ENCODE peak calls at places on chromosomes 5 and 9, in eight cellular contexts. I is neural progenitor cell, N is IMR-90, F is lower lobe of right lung, Z is A549, E is thyroid gland, K is astrocyte, H is pancreas. G is an unnamed sample.

GRCh38 chr9:107306308-107306707 is 23.2 kb downstream of the RAD23B start:
- DNase-seq in F (no peak), I (no peak), Z (no peak), K (no peak), E (no peak), N (no peak), H (no peak), G (no peak)

GRCh38 chr9:35690447-35691324 is 961 bp upstream of the TPM2 start:
- DNase-seq in N (peak; percentile 75), E (peak; percentile 64), Z (peak; percentile 68), K (peak; percentile 72), I (peak; percentile 64), F (peak; percentile 77), H (peak; percentile 56), G (peak; percentile 92)

GRCh38 chr5:35089688-35090314 is 42.1 kb upstream of the AGXT2 start:
- DNase-seq in Z (peak; percentile 47), E (peak; percentile 70), I (peak; percentile 73), N (peak; percentile 72), H (peak; percentile 76), F (no peak), K (peak; percentile 44), G (no peak)

GRCh38 chr9:35726876-35727438 is 5.0 kb downstream of the TLN1 start:
- DNase-seq in K (peak; percentile 36), I (no peak), N (peak; percentile 51), E (peak; percentile 31), F (peak; percentile 68), Z (peak; percentile 49), H (no peak), G (peak; percentile 81)

GRCh38 chr5:77333451-77334123 is 123.1 kb downstream of the PDE8B start:
- DNase-seq in Z (no peak), K (no peak), N (no peak), I (peak; percentile 13), H (no peak), E (no peak), F (no peak), G (no peak)

GRCh38 chr5:127878174-127878750 is 175.1 kb downstream of the CCDC192 start:
- DNase-seq in Z (peak; percentile 85), N (peak; percentile 57), I (peak; percentile 60), E (peak; percentile 22), H (peak; percentile 69), F (no peak), K (no peak), G (no peak)

GRCh38 chr9:70044450-70045307 is 1.0 kb downstream of the MAMDC2 start:
- DNase-seq in K (peak; percentile 52), H (peak; percentile 36), N (peak; percentile 63), Z (no peak), E (peak; percentile 37), I (peak; percentile 67), F (no peak), G (no peak)

GRCh38 chr5:154948313-154948712 is 7.4 kb downstream of the MRPL22 start:
- DNase-seq in N (no peak), E (no peak), F (no peak), I (no peak), H (no peak), Z (no peak), K (no peak), G (no peak)

GRCh38 chr5:179325296-179326031 is 19.8 kb downstream of the ADAMTS2 start:
- DNase-seq in F (peak; percentile 28), Z (no peak), E (no peak), K (no peak), H (no peak), I (no peak), N (no peak), G (peak; percentile 74)

GRCh38 chr5:29697786-29698414 is 1495.6 kb upstream of the CDH6 start:
- DNase-seq in Z (peak; percentile 12), E (no peak), N (no peak), H (no peak), F (no peak), I (peak; percentile 58), K (no peak), G (no peak)

GRCh38 chr9:764105-764524 is 77.4 kb upstream of the DMRT1 start:
- DNase-seq in F (peak; percentile 63), I (peak; percentile 83), K (peak; percentile 26), E (peak; percentile 44), Z (peak; percentile 95), N (peak; percentile 56), H (peak; percentile 75), G (peak; percentile 80)

GRCh38 chr5:67215592-67216471 is 19.2 kb upstream of the CD180 start:
- DNase-seq in F (peak; percentile 93), K (no peak), N (peak; percentile 13), Z (no peak), H (peak; percentile 51), E (peak; percentile 84), I (no peak), G (peak; percentile 82)

GRCh38 chr9:133526721-133527321 is 2.1 kb upstream of the MYMK start:
- DNase-seq in Z (no peak), F (no peak), I (no peak), N (no peak), K (no peak), H (no peak), E (no peak), G (no peak)

GRCh38 chr9:133525677-133526076 is 918 bp upstream of the MYMK start:
- DNase-seq in N (no peak), F (no peak), K (no peak), I (no peak), E (peak; percentile 64), Z (no peak), H (no peak), G (no peak)

GRCh38 chr9:133523096-133523495 is 1.7 kb downstream of the MYMK start:
- DNase-seq in Z (no peak), N (no peak), K (no peak), F (no peak), E (no peak), H (no peak), I (no peak), G (no peak)

GRCh38 chr9:133524146-133524545 is 613 bp downstream of the MYMK start:
- DNase-seq in N (no peak), Z (no peak), E (no peak), K (no peak), I (no peak), H (no peak), F (no peak), G (no peak)

GRCh38 chr9:133524679-133525228 is at the start of gene MYMK:
- DNase-seq in F (no peak), E (no peak), N (no peak), K (no peak), H (no peak), I (no peak), Z (no peak), G (no peak)
- H3K4me1 ChIP-seq in F (peaks cover 30% of the 10 kb centered on the region), E (peaks cover 21% of the 10 kb centered on the region), N (peaks cover 2% of the 10 kb centered on the region), K (peaks cover 8% of the 10 kb centered on the region), H (no peaks in the 10 kb centered on the region), I (peaks cover 29% of the 10 kb centered on the region), Z (peaks cover 5% of the 10 kb centered on the region), G (no peaks in the 10 kb centered on the region)

GRCh38 chr9:110197330-110198187 is 10.4 kb downstream of the C9orf152 start:
- DNase-seq in F (no peak), Z (peak; percentile 21), H (no peak), N (no peak), I (no peak), E (no peak), K (no peak), G (no peak)

GRCh38 chr9:110192531-110193326 is 15.2 kb downstream of the C9orf152 start:
- DNase-seq in H (no peak), E (no peak), I (no peak), N (peak; percentile 78), K (peak; percentile 88), F (no peak), Z (peak; percentile 23), G (no peak)

GRCh38 chr9:110202232-110202631 is 5.7 kb downstream of the C9orf152 start:
- DNase-seq in E (no peak), N (no peak), H (no peak), K (no peak), I (no peak), Z (no peak), F (no peak), G (no peak)

GRCh38 chr9:110199643-110200042 is 8.3 kb downstream of the C9orf152 start:
- DNase-seq in Z (no peak), I (no peak), N (no peak), E (no peak), K (no peak), F (no peak), H (no peak), G (no peak)

GRCh38 chr9:110198357-110198756 is 9.6 kb downstream of the C9orf152 start:
- DNase-seq in E (no peak), I (no peak), F (no peak), N (no peak), K (no peak), H (peak; percentile 78), Z (no peak), G (no peak)
- H3K4me1 ChIP-seq in E (no peaks in the 10 kb centered on the region), I (no peaks in the 10 kb centered on the region), F (peaks cover 17% of the 10 kb centered on the region), N (no peaks in the 10 kb centered on the region), K (no peaks in the 10 kb centered on the region), H (peaks cover 51% of the 10 kb centered on the region), Z (peaks cover 24% of the 10 kb centered on the region), G (no peaks in the 10 kb centered on the region)

GRCh38 chr5:140251527-140251973 is 51.4 kb downstream of the PFDN1 start:
- DNase-seq in E (no peak), H (no peak), Z (peak; percentile 36), N (peak; percentile 94), I (no peak), K (peak; percentile 95), F (no peak), G (no peak)
- H3K4me1 ChIP-seq in E (peaks cover 30% of the 10 kb centered on the region), H (peaks cover 5% of the 10 kb centered on the region), Z (peaks cover 40% of the 10 kb centered on the region), N (peaks cover 26% of the 10 kb centered on the region), I (no peaks in the 10 kb centered on the region), K (peaks cover 40% of the 10 kb centered on the region), F (peaks cover 65% of the 10 kb centered on the region), G (no peaks in the 10 kb centered on the region)

DNA sequence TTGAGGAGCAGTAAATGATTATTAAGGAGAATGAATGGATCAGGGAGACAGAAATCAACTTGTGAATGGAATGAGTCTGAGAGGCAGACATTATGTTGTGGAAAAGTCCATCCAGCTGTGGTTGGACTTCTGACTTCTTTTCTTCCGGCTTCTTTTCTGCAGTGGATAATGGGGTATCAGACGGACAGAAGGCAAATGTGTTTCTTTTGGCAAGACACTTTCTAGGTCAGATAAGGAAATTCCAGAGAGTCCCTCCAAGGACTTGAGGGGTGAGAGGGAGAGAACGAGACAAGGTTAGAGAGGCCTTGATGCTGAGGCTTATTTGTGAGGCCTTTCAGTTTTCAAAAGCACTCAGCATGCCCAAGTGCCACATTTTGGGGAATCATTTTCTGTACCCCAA is 17.1 kb upstream of the GRHPR start:
- DNase-seq in K (peak; percentile 15), F (no peak), E (no peak), H (no peak), N (no peak), I (no peak), Z (no peak), G (no peak)
- H3K4me1 ChIP-seq in K (no peaks in the 10 kb centered on the region), F (no peaks in the 10 kb centered on the region), E (no peaks in the 10 kb centered on the region), H (peaks cover 38% of the 10 kb centered on the region), N (no peaks in the 10 kb centered on the region), I (no peaks in the 10 kb centered on the region), Z (no peaks in the 10 kb centered on the region), G (no peaks in the 10 kb centered on the region)

G was measured in aorta.